ENCODE peak calls at places on chromosomes 1 and 21, in nine cellular contexts. One of them, this sample, is unnamed.

GRCh38 chr1:232983817-232984567 is 33.6 kb downstream of the NTPCR start:
- DNase-seq in pancreas: no peak
- DNase-seq in tibial nerve: no peak
- DNase-seq in neural progenitor cell: no peak
- DNase-seq in AG04450: no peak
- DNase-seq in mammary epithelial cell: no peak
- DNase-seq in HCT116: no peak
- DNase-seq in brain microvascular endothelial cell: no peak
- DNase-seq in ascending aorta: no peak
- DNase-seq in this sample: no peak

GRCh38 chr1:47651311-47652089 is 213.7 kb downstream of the FOXD2 start:
- DNase-seq in neural progenitor cell: no peak
- DNase-seq in tibial nerve: no peak
- DNase-seq in ascending aorta: no peak
- DNase-seq in pancreas: no peak
- DNase-seq in AG04450: no peak
- DNase-seq in mammary epithelial cell: no peak
- DNase-seq in brain microvascular endothelial cell: no peak
- DNase-seq in HCT116: no peak
- DNase-seq in this sample: peak

GRCh38 chr1:40316595-40317393 is at the start of gene COL9A2:
- DNase-seq in neural progenitor cell: peak
- DNase-seq in tibial nerve: peak
- DNase-seq in mammary epithelial cell: no peak
- DNase-seq in HCT116: no peak
- DNase-seq in AG04450: no peak
- DNase-seq in ascending aorta: no peak
- DNase-seq in brain microvascular endothelial cell: no peak
- DNase-seq in pancreas: peak
- DNase-seq in this sample: no peak

GRCh38 chr1:64745181-64745985 is 508 bp downstream of the RAVER2 start:
- DNase-seq in HCT116: no peak
- DNase-seq in ascending aorta: no peak
- DNase-seq in AG04450: no peak
- DNase-seq in pancreas: no peak
- DNase-seq in tibial nerve: no peak
- DNase-seq in brain microvascular endothelial cell: peak
- DNase-seq in mammary epithelial cell: peak
- DNase-seq in neural progenitor cell: peak
- DNase-seq in this sample: peak

GRCh38 chr1:33348676-33349080 is 27.8 kb upstream of the A3GALT2 start:
- DNase-seq in HCT116: no peak
- DNase-seq in tibial nerve: no peak
- DNase-seq in brain microvascular endothelial cell: no peak
- DNase-seq in neural progenitor cell: no peak
- DNase-seq in AG04450: no peak
- DNase-seq in mammary epithelial cell: no peak
- DNase-seq in ascending aorta: no peak
- DNase-seq in pancreas: no peak
- DNase-seq in this sample: peak

GRCh38 chr1:90850181-90850924 is 133.3 kb upstream of the BARHL2 start:
- DNase-seq in brain microvascular endothelial cell: no peak
- DNase-seq in neural progenitor cell: peak
- DNase-seq in HCT116: no peak
- DNase-seq in mammary epithelial cell: no peak
- DNase-seq in tibial nerve: no peak
- DNase-seq in ascending aorta: no peak
- DNase-seq in pancreas: peak
- DNase-seq in AG04450: no peak
- DNase-seq in this sample: no peak

GRCh38 chr1:9628541-9629444 is 22.7 kb upstream of the PIK3CD start:
- DNase-seq in AG04450: no peak
- DNase-seq in HCT116: no peak
- DNase-seq in ascending aorta: no peak
- DNase-seq in brain microvascular endothelial cell: no peak
- DNase-seq in pancreas: no peak
- DNase-seq in neural progenitor cell: no peak
- DNase-seq in tibial nerve: no peak
- DNase-seq in mammary epithelial cell: no peak
- DNase-seq in this sample: no peak

GRCh38 chr1:186375152-186375928 is at the start of the genes ODR4 and TPR:
- DNase-seq in ascending aorta: peak
- DNase-seq in brain microvascular endothelial cell: peak
- DNase-seq in mammary epithelial cell: peak
- DNase-seq in tibial nerve: peak
- DNase-seq in pancreas: peak
- DNase-seq in HCT116: peak
- DNase-seq in AG04450: peak
- DNase-seq in neural progenitor cell: peak
- DNase-seq in this sample: peak

GRCh38 chr1:196563768-196564167 is 44.5 kb downstream of the KCNT2 start:
- DNase-seq in brain microvascular endothelial cell: no peak
- DNase-seq in ascending aorta: no peak
- DNase-seq in HCT116: no peak
- DNase-seq in tibial nerve: no peak
- DNase-seq in neural progenitor cell: no peak
- DNase-seq in AG04450: no peak
- DNase-seq in mammary epithelial cell: no peak
- DNase-seq in pancreas: no peak
- DNase-seq in this sample: no peak

GRCh38 chr1:47554082-47554481 is 116.2 kb downstream of the FOXD2 start:
- DNase-seq in ascending aorta: no peak
- DNase-seq in tibial nerve: no peak
- DNase-seq in brain microvascular endothelial cell: no peak
- DNase-seq in HCT116: no peak
- DNase-seq in mammary epithelial cell: no peak
- DNase-seq in pancreas: no peak
- DNase-seq in neural progenitor cell: no peak
- DNase-seq in AG04450: no peak
- DNase-seq in this sample: no peak

GRCh38 chr1:10791117-10791951 is 5.1 kb downstream of the CASZ1 start:
- DNase-seq in ascending aorta: no peak
- DNase-seq in neural progenitor cell: peak
- DNase-seq in brain microvascular endothelial cell: no peak
- DNase-seq in mammary epithelial cell: no peak
- DNase-seq in AG04450: no peak
- DNase-seq in HCT116: no peak
- DNase-seq in pancreas: no peak
- DNase-seq in tibial nerve: no peak
- DNase-seq in this sample: no peak

GRCh38 chr1:212967767-212968166 is 17.4 kb downstream of the VASH2 start:
- DNase-seq in tibial nerve: no peak
- DNase-seq in HCT116: peak
- DNase-seq in neural progenitor cell: peak
- DNase-seq in ascending aorta: no peak
- DNase-seq in brain microvascular endothelial cell: peak
- DNase-seq in pancreas: no peak
- DNase-seq in AG04450: no peak
- DNase-seq in mammary epithelial cell: peak
- DNase-seq in this sample: peak

GRCh38 chr1:203593723-203594122 is 32.9 kb upstream of the ATP2B4 start:
- DNase-seq in AG04450: no peak
- DNase-seq in ascending aorta: no peak
- DNase-seq in neural progenitor cell: no peak
- DNase-seq in brain microvascular endothelial cell: no peak
- DNase-seq in pancreas: peak
- DNase-seq in HCT116: peak
- DNase-seq in mammary epithelial cell: peak
- DNase-seq in tibial nerve: no peak
- DNase-seq in this sample: no peak

GRCh38 chr1:207830788-207831187 is 78.9 kb downstream of the CD46 start:
- DNase-seq in ascending aorta: no peak
- DNase-seq in mammary epithelial cell: no peak
- DNase-seq in brain microvascular endothelial cell: no peak
- DNase-seq in AG04450: no peak
- DNase-seq in pancreas: peak
- DNase-seq in tibial nerve: no peak
- DNase-seq in HCT116: no peak
- DNase-seq in neural progenitor cell: no peak
- DNase-seq in this sample: no peak

GRCh38 chr1:228098323-228098931 is 4.7 kb downstream of the C1orf35 start:
- DNase-seq in ascending aorta: no peak
- DNase-seq in mammary epithelial cell: no peak
- DNase-seq in tibial nerve: no peak
- DNase-seq in HCT116: no peak
- DNase-seq in AG04450: no peak
- DNase-seq in pancreas: no peak
- DNase-seq in neural progenitor cell: no peak
- DNase-seq in brain microvascular endothelial cell: no peak
- DNase-seq in this sample: peak

GRCh38 chr21:42437786-42438185 is 34.1 kb downstream of the UBASH3A start:
- DNase-seq in mammary epithelial cell: no peak
- DNase-seq in neural progenitor cell: peak
- DNase-seq in brain microvascular endothelial cell: peak
- DNase-seq in AG04450: no peak
- DNase-seq in tibial nerve: no peak
- DNase-seq in HCT116: no peak
- DNase-seq in ascending aorta: no peak
- DNase-seq in pancreas: no peak
- DNase-seq in this sample: no peak

GRCh38 chr1:47196622-47197021 is 6.8 kb upstream of the PDZK1IP1 start:
- DNase-seq in mammary epithelial cell: no peak
- DNase-seq in tibial nerve: no peak
- DNase-seq in neural progenitor cell: no peak
- DNase-seq in HCT116: no peak
- DNase-seq in pancreas: no peak
- DNase-seq in ascending aorta: no peak
- DNase-seq in AG04450: no peak
- DNase-seq in brain microvascular endothelial cell: no peak
- DNase-seq in this sample: no peak

GRCh38 chr1:179926494-179927205 is 28.0 kb upstream of the CEP350 start:
- DNase-seq in AG04450: peak
- DNase-seq in mammary epithelial cell: peak
- DNase-seq in brain microvascular endothelial cell: peak
- DNase-seq in neural progenitor cell: no peak
- DNase-seq in tibial nerve: no peak
- DNase-seq in HCT116: no peak
- DNase-seq in ascending aorta: no peak
- DNase-seq in pancreas: no peak
- DNase-seq in this sample: no peak

GRCh38 chr1:226568077-226568831 is 19.7 kb downstream of the STUM start:
- DNase-seq in AG04450: no peak
- DNase-seq in tibial nerve: no peak
- DNase-seq in pancreas: no peak
- DNase-seq in brain microvascular endothelial cell: no peak
- DNase-seq in mammary epithelial cell: no peak
- DNase-seq in ascending aorta: no peak
- DNase-seq in HCT116: peak
- DNase-seq in neural progenitor cell: peak
- DNase-seq in this sample: no peak

GRCh38 chr1:218494449-218494852 is 149.3 kb downstream of the TGFB2 start:
- DNase-seq in pancreas: no peak
- DNase-seq in brain microvascular endothelial cell: no peak
- DNase-seq in neural progenitor cell: peak
- DNase-seq in tibial nerve: no peak
- DNase-seq in HCT116: no peak
- DNase-seq in AG04450: no peak
- DNase-seq in mammary epithelial cell: no peak
- DNase-seq in ascending aorta: no peak
- DNase-seq in this sample: no peak

GRCh38 chr1:32172621-32173245 is 6.7 kb upstream of the TXLNA start:
- DNase-seq in brain microvascular endothelial cell: no peak
- DNase-seq in neural progenitor cell: no peak
- DNase-seq in AG04450: no peak
- DNase-seq in pancreas: no peak
- DNase-seq in tibial nerve: no peak
- DNase-seq in HCT116: no peak
- DNase-seq in ascending aorta: no peak
- DNase-seq in mammary epithelial cell: peak
- DNase-seq in this sample: no peak
- H3K27ac ChIP-seq in brain microvascular endothelial cell: no peak
- H3K27ac ChIP-seq in neural progenitor cell: no peak
- H3K27ac ChIP-seq in AG04450: peak
- H3K27ac ChIP-seq in pancreas: no peak
- H3K27ac ChIP-seq in tibial nerve: no peak
- H3K27ac ChIP-seq in HCT116: no peak
- H3K27ac ChIP-seq in ascending aorta: no peak
- H3K27ac ChIP-seq in mammary epithelial cell: peak
- H3K27ac ChIP-seq in this sample: no peak

GRCh38 chr1:58948671-58949070 is 164.8 kb upstream of the JUN start:
- DNase-seq in AG04450: no peak
- DNase-seq in neural progenitor cell: no peak
- DNase-seq in ascending aorta: no peak
- DNase-seq in pancreas: no peak
- DNase-seq in mammary epithelial cell: no peak
- DNase-seq in HCT116: no peak
- DNase-seq in tibial nerve: no peak
- DNase-seq in brain microvascular endothelial cell: no peak
- DNase-seq in this sample: no peak

GRCh38 chr1:58946390-58946789 is 162.5 kb upstream of the JUN start:
- DNase-seq in mammary epithelial cell: no peak
- DNase-seq in neural progenitor cell: no peak
- DNase-seq in tibial nerve: no peak
- DNase-seq in AG04450: no peak
- DNase-seq in pancreas: no peak
- DNase-seq in brain microvascular endothelial cell: no peak
- DNase-seq in HCT116: no peak
- DNase-seq in ascending aorta: no peak
- DNase-seq in this sample: no peak

GRCh38 chr1:58949551-58950220 is 165.8 kb upstream of the JUN start:
- DNase-seq in ascending aorta: no peak
- DNase-seq in AG04450: no peak
- DNase-seq in brain microvascular endothelial cell: no peak
- DNase-seq in HCT116: no peak
- DNase-seq in mammary epithelial cell: no peak
- DNase-seq in tibial nerve: no peak
- DNase-seq in neural progenitor cell: no peak
- DNase-seq in pancreas: no peak
- DNase-seq in this sample: no peak

GRCh38 chr1:58950897-58951296 is 167.1 kb upstream of the JUN start:
- DNase-seq in mammary epithelial cell: no peak
- DNase-seq in neural progenitor cell: no peak
- DNase-seq in AG04450: no peak
- DNase-seq in tibial nerve: no peak
- DNase-seq in HCT116: no peak
- DNase-seq in pancreas: no peak
- DNase-seq in brain microvascular endothelial cell: no peak
- DNase-seq in ascending aorta: no peak
- DNase-seq in this sample: no peak
- TF ChIP-seq CTCF in mammary epithelial cell: no peak
- TF ChIP-seq CTCF in neural progenitor cell: peak
- TF ChIP-seq CTCF in AG04450: no peak
- TF ChIP-seq CTCF in tibial nerve: no peak
- TF ChIP-seq CTCF in HCT116: no peak
- TF ChIP-seq CTCF in pancreas: no peak
- TF ChIP-seq CTCF in brain microvascular endothelial cell: no peak
- TF ChIP-seq CTCF in ascending aorta: no peak
- TF ChIP-seq CTCF in this sample: no peak

GRCh38 chr1:89631756-89632155 is 1.2 kb upstream of the LRRC8C start:
- DNase-seq in mammary epithelial cell: no peak
- DNase-seq in HCT116: no peak
- DNase-seq in brain microvascular endothelial cell: no peak
- DNase-seq in ascending aorta: no peak
- DNase-seq in AG04450: no peak
- DNase-seq in tibial nerve: no peak
- DNase-seq in pancreas: no peak
- DNase-seq in neural progenitor cell: no peak
- DNase-seq in this sample: no peak
- H3K4me3 ChIP-seq in mammary epithelial cell: no peak
- H3K4me3 ChIP-seq in HCT116: peak
- H3K4me3 ChIP-seq in brain microvascular endothelial cell: no peak
- H3K4me3 ChIP-seq in ascending aorta: peak
- H3K4me3 ChIP-seq in AG04450: no peak
- H3K4me3 ChIP-seq in tibial nerve: peak
- H3K4me3 ChIP-seq in pancreas: peak
- H3K4me3 ChIP-seq in neural progenitor cell: peak
- H3K4me3 ChIP-seq in this sample: peak

GRCh38 chr1:161242313-161242712 is 4.3 kb upstream of the NR1I3 start:
- DNase-seq in HCT116: no peak
- DNase-seq in mammary epithelial cell: no peak
- DNase-seq in neural progenitor cell: no peak
- DNase-seq in ascending aorta: no peak
- DNase-seq in tibial nerve: no peak
- DNase-seq in brain microvascular endothelial cell: no peak
- DNase-seq in pancreas: no peak
- DNase-seq in AG04450: no peak
- DNase-seq in this sample: no peak
- H3K27ac ChIP-seq in HCT116: no peak
- H3K27ac ChIP-seq in mammary epithelial cell: no peak
- H3K27ac ChIP-seq in neural progenitor cell: no peak
- H3K27ac ChIP-seq in ascending aorta: no peak
- H3K27ac ChIP-seq in tibial nerve: no peak
- H3K27ac ChIP-seq in brain microvascular endothelial cell: no peak
- H3K27ac ChIP-seq in pancreas: no peak
- H3K27ac ChIP-seq in AG04450: no peak
- H3K27ac ChIP-seq in this sample: no peak